ENCODE peak calls at places on chromosomes 4 and X, in eight cellular contexts. F is NCI-H774; M is NCI-H82; K is A549; H is COR-L47; I is iris pigment epithelial cell; L is activated naive CD4-positive, alpha-beta T cell treated with Interleukin-2 at 50 U/mL for 16 hours; E is HFF-Myc. G is an unnamed sample.

GRCh38 chr4:151184523-151185458 is 85.4 kb downstream of the RPS3A start:
- DNase-seq in I (peak; percentile 84), K (peak; percentile 31), L (no peak), F (no peak), M (no peak), H (no peak), E (peak; percentile 20), G (no peak)

GRCh38 chrX:104913348-104913747 is 307.1 kb downstream of the TEX13A start:
- DNase-seq in L (no peak), F (no peak), H (no peak), M (peak; percentile 92), K (no peak), E (no peak), I (peak; percentile 19), G (no peak)

GRCh38 chr4:113478032-113478431 is 283.5 kb downstream of the CAMK2D start:
- DNase-seq in M (no peak), H (no peak), I (no peak), F (no peak), K (no peak), E (no peak), L (no peak), G (no peak)

GRCh38 chrX:66638591-66639500 is at the start of gene EDA2R:
- DNase-seq in L (peak; percentile 29), M (peak; percentile 41), H (no peak), F (no peak), I (peak; percentile 93), K (peak; percentile 54), E (peak; percentile 85), G (no peak)

GRCh38 chr4:15912961-15913630 is 25.4 kb downstream of the FGFBP1 start:
- DNase-seq in K (no peak), M (no peak), F (no peak), L (no peak), E (no peak), I (peak; percentile 90), H (no peak), G (no peak)

GRCh38 chr4:121943941-121944340 is 7.9 kb downstream of the TRPC3 start:
- DNase-seq in I (no peak), E (no peak), K (no peak), H (no peak), M (peak; percentile 46), L (peak; percentile 9), F (no peak), G (no peak)

GRCh38 chrX:100939336-100939735 is 10.6 kb upstream of the XKRX start:
- DNase-seq in M (no peak), H (no peak), K (no peak), F (no peak), I (no peak), L (no peak), E (no peak), G (no peak)

GRCh38 chr4:184385705-184386141 is 88.6 kb downstream of the IRF2 start:
- DNase-seq in E (no peak), M (no peak), H (no peak), F (no peak), K (no peak), I (no peak), L (no peak), G (no peak)

GRCh38 chr4:147518846-147519767 is 38.2 kb downstream of the EDNRA start:
- DNase-seq in I (peak; percentile 87), K (peak; percentile 23), H (peak; percentile 61), E (no peak), F (peak; percentile 16), M (peak; percentile 71), L (peak; percentile 37), G (no peak)

GRCh38 chr4:25245181-25245580 is 11.3 kb downstream of the PI4K2B start:
- DNase-seq in E (no peak), M (no peak), F (no peak), I (no peak), L (no peak), K (no peak), H (no peak), G (no peak)

GRCh38 chr4:16437836-16438235 is 211.6 kb upstream of the TAPT1 start:
- DNase-seq in K (no peak), I (peak; percentile 47), E (no peak), L (no peak), M (no peak), F (no peak), H (no peak), G (no peak)

GRCh38 chrX:110159865-110160264 is 157.0 kb downstream of the TMEM164 start:
- DNase-seq in M (peak; percentile 31), E (no peak), H (no peak), F (no peak), L (no peak), I (no peak), K (no peak), G (no peak)

GRCh38 chrX:120238947-120239346 is 11.7 kb upstream of the ZBTB33 start:
- DNase-seq in F (no peak), K (no peak), H (no peak), I (no peak), M (no peak), L (no peak), E (no peak), G (no peak)

GRCh38 chrX:63743596-63743995 is 41.4 kb downstream of the ARHGEF9 start:
- DNase-seq in K (no peak), L (no peak), F (no peak), M (peak; percentile 63), E (no peak), H (no peak), I (no peak), G (no peak)

GRCh38 chrX:153469811-153470410 is 465 bp downstream of the HAUS7 start:
- DNase-seq in K (peak; percentile 47), M (peak; percentile 55), H (peak; percentile 7), I (peak; percentile 31), L (peak; percentile 27), F (no peak), E (no peak), G (no peak)

GRCh38 chr4:153257966-153258365 is 53.7 kb downstream of the TRIM2 start:
- DNase-seq in E (no peak), I (no peak), H (peak; percentile 33), L (no peak), K (no peak), F (no peak), M (peak; percentile 31), G (no peak)

GRCh38 chr4:23602720-23603119 is 287.1 kb downstream of the PPARGC1A start:
- DNase-seq in I (no peak), K (no peak), L (no peak), F (no peak), E (no peak), M (no peak), H (no peak), G (no peak)

GRCh38 chrX:19204623-19205022 is 82.4 kb upstream of the ADGRG2 start:
- DNase-seq in F (no peak), I (no peak), L (no peak), M (no peak), H (no peak), K (no peak), E (no peak), G (no peak)

GRCh38 chrX:22090181-22090580 is 58.1 kb downstream of the PHEX start:
- DNase-seq in L (no peak), H (no peak), F (no peak), K (no peak), I (peak; percentile 83), E (no peak), M (no peak), G (no peak)

G was measured in thoracic aorta.